ENCODE peak calls at places on chromosomes 12 and 14, in eight cellular contexts. M, E, B, W, U, S, R and Z are unnamed samples.

GRCh38 chr14:22190411-22191191 is 398.4 kb downstream of the DAD1 start:
- DNase-seq in M (no peak), E (no peak), B (no peak), W (no peak), U (no peak), S (no peak), R (no peak), Z (no peak)

GRCh38 chr12:112305951-112306350 is 76.3 kb downstream of the HECTD4 start:
- DNase-seq in M (no peak), E (no peak), B (no peak), W (peak; percentile 70), U (peak; percentile 28), S (no peak), R (no peak), Z (no peak)

GRCh38 chr14:46571970-46572369 is 79.6 kb downstream of the RPL10L start:
- DNase-seq in M (no peak), E (no peak), B (no peak), W (no peak), U (no peak), S (no peak), R (peak; percentile 69), Z (no peak)

GRCh38 chr12:84128117-84128991 is 784.2 kb downstream of the SLC6A15 start:
- DNase-seq in M (no peak), E (no peak), B (no peak), W (no peak), U (no peak), S (no peak), R (no peak), Z (no peak)

GRCh38 chr12:93142881-93143280 is 213.8 kb upstream of the EEA1 start:
- DNase-seq in M (no peak), E (no peak), B (no peak), W (no peak), U (no peak), S (no peak), R (no peak), Z (no peak)

GRCh38 chr14:89858084-89858483 is 96.4 kb downstream of the EFCAB11 start:
- DNase-seq in M (no peak), E (no peak), B (no peak), W (no peak), U (no peak), S (no peak), R (no peak), Z (no peak)

GRCh38 chr14:28773917-28774691 is 7.5 kb downstream of the FOXG1 start:
- DNase-seq in M (no peak), E (no peak), B (no peak), W (no peak), U (no peak), S (no peak), R (peak; percentile 54), Z (no peak)

GRCh38 chr12:88562846-88563582 is 17.3 kb downstream of the KITLG start:
- DNase-seq in M (no peak), E (no peak), B (no peak), W (no peak), U (no peak), S (no peak), R (peak; percentile 44), Z (no peak)

GRCh38 chr12:95004610-95005009 is 1.1 kb upstream of the NDUFA12 start:
- DNase-seq in M (no peak), E (no peak), B (no peak), W (no peak), U (no peak), S (no peak), R (peak; percentile 65), Z (no peak)

GRCh38 chr14:34628681-34629135 is 1.2 kb downstream of the SNX6 start:
- DNase-seq in M (no peak), E (no peak), B (no peak), W (peak; percentile 37), U (no peak), S (no peak), R (peak; percentile 42), Z (no peak)

GRCh38 chr12:69291278-69291593 is 51.9 kb downstream of the CPSF6 start:
- DNase-seq in M (no peak), E (no peak), B (no peak), W (no peak), U (no peak), S (no peak), R (no peak), Z (no peak)

GRCh38 chr14:91395998-91396660 is 21.5 kb downstream of the CCDC88C start:
- DNase-seq in M (no peak), E (no peak), B (no peak), W (no peak), U (no peak), S (no peak), R (no peak), Z (no peak)
- H3K27ac ChIP-seq in M (no peak overlapping the region), E (no peak overlapping the region), B (peak overlapping the region; percentile 89), W (no peak overlapping the region), U (no peak overlapping the region), S (peak overlapping the region; percentile 62), R (no peak overlapping the region), Z (peak overlapping the region; percentile 66)

GRCh38 chr12:107774349-107775029 is at the start of gene ASCL4:
- DNase-seq in M (no peak), E (no peak), B (no peak), W (no peak), U (no peak), S (no peak), R (no peak), Z (no peak)

GRCh38 chr12:107778383-107779015 is 4.0 kb downstream of the ASCL4 start:
- DNase-seq in M (no peak), E (no peak), B (no peak), W (no peak), U (no peak), S (no peak), R (no peak), Z (no peak)

GRCh38 chr12:107776171-107776570 is 1.7 kb downstream of the ASCL4 start:
- DNase-seq in M (no peak), E (no peak), B (no peak), W (peak; percentile 49), U (no peak), S (no peak), R (no peak), Z (no peak)

GRCh38 chr12:107779077-107779840 is 4.8 kb downstream of the ASCL4 start:
- DNase-seq in M (no peak), E (no peak), B (no peak), W (no peak), U (no peak), S (no peak), R (no peak), Z (no peak)

GRCh38 chr12:107775093-107775721 is 703 bp downstream of the ASCL4 start:
- DNase-seq in M (no peak), E (no peak), B (no peak), W (peak; percentile 37), U (no peak), S (no peak), R (no peak), Z (no peak)
- TF ChIP-seq CTCF in M (no peak), E (no peak), B (no peak), W (peak; percentile 14), U (no peak), S (no peak), R (no peak), Z (no peak)

GRCh38 chr12:18658179-18658578 is 79.6 kb downstream of the PLCZ1 start:
- DNase-seq in M (no peak), E (no peak), B (no peak), W (no peak), U (no peak), S (no peak), R (no peak), Z (no peak)

GRCh38 chr12:18653465-18653864 is 84.3 kb downstream of the PLCZ1 start:
- DNase-seq in M (no peak), E (no peak), B (no peak), W (no peak), U (no peak), S (no peak), R (no peak), Z (no peak)

GRCh38 chr12:18655351-18655750 is 82.5 kb downstream of the PLCZ1 start:
- DNase-seq in M (no peak), E (no peak), B (no peak), W (no peak), U (no peak), S (no peak), R (no peak), Z (no peak)

GRCh38 chr12:18658829-18659228 is 79.0 kb downstream of the PLCZ1 start:
- DNase-seq in M (no peak), E (no peak), B (no peak), W (no peak), U (no peak), S (no peak), R (no peak), Z (no peak)
- H3K9me3 ChIP-seq in M (no peaks in the 10 kb centered on the region), E (no peaks in the 10 kb centered on the region), B (no peaks in the 10 kb centered on the region), W (peaks cover 19% of the 10 kb centered on the region), U (no peaks in the 10 kb centered on the region), S (peaks cover 36% of the 10 kb centered on the region), R (no peaks in the 10 kb centered on the region), Z (peaks cover 7% of the 10 kb centered on the region)

GRCh38 chr14:64118892-64119291 is 175.3 kb downstream of the ESR2 start:
- DNase-seq in M (no peak), E (no peak), B (no peak), W (no peak), U (no peak), S (no peak), R (no peak), Z (no peak)
- H3K27ac ChIP-seq in M (no peak overlapping the region), E (no peak overlapping the region), B (peak overlapping the region; percentile 86), W (no peak overlapping the region), U (peak overlapping the region; percentile 69), S (no peak overlapping the region), R (no peak overlapping the region), Z (no peak overlapping the region)

GRCh38 chr14:30272848-30273563 is 286.0 kb upstream of the G2E3 start:
- DNase-seq in M (no peak), E (no peak), B (no peak), W (no peak), U (no peak), S (no peak), R (no peak), Z (no peak)

GRCh38 chr14:30267141-30267540 is 291.8 kb upstream of the G2E3 start:
- DNase-seq in M (no peak), E (no peak), B (no peak), W (no peak), U (no peak), S (no peak), R (peak; percentile 30), Z (no peak)

GRCh38 chr14:30273564-30273880 is 285.4 kb upstream of the G2E3 start:
- DNase-seq in M (no peak), E (no peak), B (no peak), W (no peak), U (no peak), S (no peak), R (no peak), Z (no peak)

GRCh38 chr14:30266290-30266689 is 292.7 kb upstream of the G2E3 start:
- DNase-seq in M (no peak), E (no peak), B (no peak), W (no peak), U (no peak), S (no peak), R (no peak), Z (no peak)

GRCh38 chr14:30270200-30271161 is 288.5 kb upstream of the G2E3 start:
- DNase-seq in M (peak; percentile 59), E (peak; percentile 58), B (no peak), W (peak; percentile 84), U (peak; percentile 87), S (peak; percentile 59), R (peak; percentile 88), Z (peak; percentile 36)
- TF ChIP-seq CTCF in M (peak; percentile 39), E (peak; percentile 90), B (peak; percentile 55), W (peak; percentile 54), U (peak; percentile 75), S (peak; percentile 38), R (peak; percentile 98), Z (peak; percentile 61)

GRCh38 chr12:105342464-105342863 is 12.0 kb downstream of the C12orf75 start:
- DNase-seq in M (no peak), E (no peak), B (no peak), W (no peak), U (no peak), S (no peak), R (no peak), Z (no peak)
- H3K9me3 ChIP-seq in M (no peaks in the 10 kb centered on the region), E (peaks cover 3% of the 10 kb centered on the region), B (no peaks in the 10 kb centered on the region), W (peaks cover 12% of the 10 kb centered on the region), U (no peaks in the 10 kb centered on the region), S (peaks cover 8% of the 10 kb centered on the region), R (no peaks in the 10 kb centered on the region), Z (peaks cover 7% of the 10 kb centered on the region)